ENCODE peak calls at places on chromosome 7, in eight cellular contexts. One of them, this sample, is unnamed.

GRCh38 chr7:103573479-103574058 is 127.6 kb upstream of the SLC26A5 start:
- DNase-seq in AG09309: peak
- DNase-seq in heart left ventricle: no peak
- DNase-seq in astrocyte of the spinal cord: peak
- DNase-seq in activated B cell treated with CpG ODN at 0.5 μM for 24 hours: no peak
- DNase-seq in NB4: peak
- DNase-seq in H9: no peak
- DNase-seq in kidney epithelial cell: peak
- DNase-seq in this sample: no peak

GRCh38 chr7:3518546-3518945 is 217.5 kb downstream of the SDK1 start:
- DNase-seq in AG09309: no peak
- DNase-seq in heart left ventricle: no peak
- DNase-seq in astrocyte of the spinal cord: no peak
- DNase-seq in activated B cell treated with CpG ODN at 0.5 μM for 24 hours: no peak
- DNase-seq in NB4: no peak
- DNase-seq in H9: no peak
- DNase-seq in kidney epithelial cell: no peak
- DNase-seq in this sample: no peak

GRCh38 chr7:36357054-36357453 is 32.6 kb upstream of the ANLN start:
- DNase-seq in AG09309: no peak
- DNase-seq in heart left ventricle: no peak
- DNase-seq in astrocyte of the spinal cord: no peak
- DNase-seq in activated B cell treated with CpG ODN at 0.5 μM for 24 hours: no peak
- DNase-seq in NB4: no peak
- DNase-seq in H9: no peak
- DNase-seq in kidney epithelial cell: no peak
- DNase-seq in this sample: no peak

GRCh38 chr7:90752051-90752450 is 155.9 kb downstream of the CDK14 start:
- DNase-seq in AG09309: no peak
- DNase-seq in heart left ventricle: no peak
- DNase-seq in astrocyte of the spinal cord: no peak
- DNase-seq in activated B cell treated with CpG ODN at 0.5 μM for 24 hours: no peak
- DNase-seq in NB4: no peak
- DNase-seq in H9: no peak
- DNase-seq in kidney epithelial cell: no peak
- DNase-seq in this sample: no peak

GRCh38 chr7:92306153-92306552 is 60.4 kb downstream of the ANKIB1 start:
- DNase-seq in AG09309: no peak
- DNase-seq in heart left ventricle: no peak
- DNase-seq in astrocyte of the spinal cord: peak
- DNase-seq in activated B cell treated with CpG ODN at 0.5 μM for 24 hours: no peak
- DNase-seq in NB4: no peak
- DNase-seq in H9: no peak
- DNase-seq in kidney epithelial cell: no peak
- DNase-seq in this sample: no peak

GRCh38 chr7:21675255-21675654 is 132.4 kb downstream of the DNAH11 start:
- DNase-seq in AG09309: no peak
- DNase-seq in heart left ventricle: no peak
- DNase-seq in astrocyte of the spinal cord: no peak
- DNase-seq in activated B cell treated with CpG ODN at 0.5 μM for 24 hours: no peak
- DNase-seq in NB4: no peak
- DNase-seq in H9: no peak
- DNase-seq in kidney epithelial cell: no peak
- DNase-seq in this sample: no peak

GRCh38 chr7:37536706-37537105 is 88.0 kb upstream of the ELMO1 start:
- DNase-seq in AG09309: no peak
- DNase-seq in heart left ventricle: no peak
- DNase-seq in astrocyte of the spinal cord: no peak
- DNase-seq in activated B cell treated with CpG ODN at 0.5 μM for 24 hours: no peak
- DNase-seq in NB4: no peak
- DNase-seq in H9: no peak
- DNase-seq in kidney epithelial cell: no peak
- DNase-seq in this sample: no peak

GRCh38 chr7:47661051-47661714 is 79.3 kb upstream of the TNS3 start:
- DNase-seq in AG09309: no peak
- DNase-seq in heart left ventricle: no peak
- DNase-seq in astrocyte of the spinal cord: no peak
- DNase-seq in activated B cell treated with CpG ODN at 0.5 μM for 24 hours: no peak
- DNase-seq in NB4: no peak
- DNase-seq in H9: no peak
- DNase-seq in kidney epithelial cell: no peak
- DNase-seq in this sample: no peak

GRCh38 chr7:150657526-150657925 is 25.3 kb upstream of the GIMAP6 start:
- DNase-seq in AG09309: no peak
- DNase-seq in heart left ventricle: no peak
- DNase-seq in astrocyte of the spinal cord: no peak
- DNase-seq in activated B cell treated with CpG ODN at 0.5 μM for 24 hours: no peak
- DNase-seq in NB4: no peak
- DNase-seq in H9: no peak
- DNase-seq in kidney epithelial cell: no peak
- DNase-seq in this sample: no peak

GRCh38 chr7:95493247-95493646 is 7.5 kb downstream of the ASB4 start:
- DNase-seq in AG09309: no peak
- DNase-seq in heart left ventricle: no peak
- DNase-seq in astrocyte of the spinal cord: peak
- DNase-seq in activated B cell treated with CpG ODN at 0.5 μM for 24 hours: no peak
- DNase-seq in NB4: no peak
- DNase-seq in H9: no peak
- DNase-seq in kidney epithelial cell: no peak
- DNase-seq in this sample: no peak

GRCh38 chr7:157250605-157251228 is 86.1 kb upstream of the DNAJB6 start:
- DNase-seq in AG09309: no peak
- DNase-seq in heart left ventricle: no peak
- DNase-seq in astrocyte of the spinal cord: peak
- DNase-seq in activated B cell treated with CpG ODN at 0.5 μM for 24 hours: no peak
- DNase-seq in NB4: peak
- DNase-seq in H9: peak
- DNase-seq in kidney epithelial cell: no peak
- DNase-seq in this sample: no peak

GRCh38 chr7:75010036-75010435 is 45.5 kb downstream of the CASTOR2 start:
- DNase-seq in AG09309: no peak
- DNase-seq in heart left ventricle: no peak
- DNase-seq in astrocyte of the spinal cord: no peak
- DNase-seq in activated B cell treated with CpG ODN at 0.5 μM for 24 hours: no peak
- DNase-seq in NB4: peak
- DNase-seq in H9: no peak
- DNase-seq in kidney epithelial cell: no peak
- DNase-seq in this sample: no peak

GRCh38 chr7:36129048-36129534 is 24.0 kb upstream of the EEPD1 start:
- DNase-seq in AG09309: no peak
- DNase-seq in heart left ventricle: peak
- DNase-seq in astrocyte of the spinal cord: no peak
- DNase-seq in activated B cell treated with CpG ODN at 0.5 μM for 24 hours: no peak
- DNase-seq in NB4: no peak
- DNase-seq in H9: no peak
- DNase-seq in kidney epithelial cell: no peak
- DNase-seq in this sample: no peak

GRCh38 chr7:108528183-108528712 is 2.3 kb upstream of the PNPLA8 start:
- DNase-seq in AG09309: no peak
- DNase-seq in heart left ventricle: no peak
- DNase-seq in astrocyte of the spinal cord: no peak
- DNase-seq in activated B cell treated with CpG ODN at 0.5 μM for 24 hours: no peak
- DNase-seq in NB4: no peak
- DNase-seq in H9: no peak
- DNase-seq in kidney epithelial cell: peak
- DNase-seq in this sample: no peak

GRCh38 chr7:155405399-155406318 is 52.3 kb upstream of the EN2 start:
- DNase-seq in AG09309: no peak
- DNase-seq in heart left ventricle: no peak
- DNase-seq in astrocyte of the spinal cord: no peak
- DNase-seq in activated B cell treated with CpG ODN at 0.5 μM for 24 hours: no peak
- DNase-seq in NB4: peak
- DNase-seq in H9: peak
- DNase-seq in kidney epithelial cell: no peak
- DNase-seq in this sample: no peak

GRCh38 chr7:32500922-32501341 is 5.6 kb downstream of the AVL9 start:
- DNase-seq in AG09309: no peak
- DNase-seq in heart left ventricle: no peak
- DNase-seq in astrocyte of the spinal cord: peak
- DNase-seq in activated B cell treated with CpG ODN at 0.5 μM for 24 hours: no peak
- DNase-seq in NB4: peak
- DNase-seq in H9: no peak
- DNase-seq in kidney epithelial cell: no peak
- DNase-seq in this sample: no peak

GRCh38 chr7:56046728-56047445 is 4.4 kb downstream of the PSPH start:
- DNase-seq in AG09309: peak
- DNase-seq in heart left ventricle: no peak
- DNase-seq in astrocyte of the spinal cord: peak
- DNase-seq in activated B cell treated with CpG ODN at 0.5 μM for 24 hours: no peak
- DNase-seq in NB4: no peak
- DNase-seq in H9: no peak
- DNase-seq in kidney epithelial cell: peak
- DNase-seq in this sample: no peak

GRCh38 chr7:130595986-130596385 is 72.6 kb downstream of the COPG2 start:
- DNase-seq in AG09309: no peak
- DNase-seq in heart left ventricle: peak
- DNase-seq in astrocyte of the spinal cord: peak
- DNase-seq in activated B cell treated with CpG ODN at 0.5 μM for 24 hours: no peak
- DNase-seq in NB4: no peak
- DNase-seq in H9: no peak
- DNase-seq in kidney epithelial cell: no peak
- DNase-seq in this sample: no peak

GRCh38 chr7:77315102-77315501 is 101.0 kb downstream of the GSAP start:
- DNase-seq in AG09309: no peak
- DNase-seq in heart left ventricle: no peak
- DNase-seq in astrocyte of the spinal cord: no peak
- DNase-seq in activated B cell treated with CpG ODN at 0.5 μM for 24 hours: no peak
- DNase-seq in NB4: no peak
- DNase-seq in H9: no peak
- DNase-seq in kidney epithelial cell: no peak
- DNase-seq in this sample: no peak

GRCh38 chr7:70647801-70648491 is 484.0 kb upstream of the GALNT17 start:
- DNase-seq in AG09309: no peak
- DNase-seq in heart left ventricle: no peak
- DNase-seq in astrocyte of the spinal cord: peak
- DNase-seq in activated B cell treated with CpG ODN at 0.5 μM for 24 hours: no peak
- DNase-seq in NB4: peak
- DNase-seq in H9: no peak
- DNase-seq in kidney epithelial cell: peak
- DNase-seq in this sample: no peak

GRCh38 chr7:150732786-150733733 is 4.2 kb upstream of the GIMAP5 start:
- DNase-seq in AG09309: no peak
- DNase-seq in heart left ventricle: no peak
- DNase-seq in astrocyte of the spinal cord: no peak
- DNase-seq in activated B cell treated with CpG ODN at 0.5 μM for 24 hours: no peak
- DNase-seq in NB4: no peak
- DNase-seq in H9: no peak
- DNase-seq in kidney epithelial cell: no peak
- DNase-seq in this sample: no peak

GRCh38 chr7:29606287-29606721 is 42.7 kb downstream of the PRR15 start:
- DNase-seq in AG09309: no peak
- DNase-seq in heart left ventricle: no peak
- DNase-seq in astrocyte of the spinal cord: peak
- DNase-seq in activated B cell treated with CpG ODN at 0.5 μM for 24 hours: no peak
- DNase-seq in NB4: no peak
- DNase-seq in H9: no peak
- DNase-seq in kidney epithelial cell: no peak
- DNase-seq in this sample: no peak

GRCh38 chr7:111853231-111853990 is 291.1 kb upstream of the IMMP2L start:
- DNase-seq in AG09309: no peak
- DNase-seq in heart left ventricle: no peak
- DNase-seq in astrocyte of the spinal cord: no peak
- DNase-seq in activated B cell treated with CpG ODN at 0.5 μM for 24 hours: no peak
- DNase-seq in NB4: peak
- DNase-seq in H9: peak
- DNase-seq in kidney epithelial cell: no peak
- DNase-seq in this sample: no peak

GRCh38 chr7:111852081-111852480 is 289.8 kb upstream of the IMMP2L start:
- DNase-seq in AG09309: no peak
- DNase-seq in heart left ventricle: no peak
- DNase-seq in astrocyte of the spinal cord: no peak
- DNase-seq in activated B cell treated with CpG ODN at 0.5 μM for 24 hours: no peak
- DNase-seq in NB4: no peak
- DNase-seq in H9: no peak
- DNase-seq in kidney epithelial cell: no peak
- DNase-seq in this sample: no peak

GRCh38 chr7:111858331-111858730 is 296.0 kb upstream of the IMMP2L start:
- DNase-seq in AG09309: no peak
- DNase-seq in heart left ventricle: no peak
- DNase-seq in astrocyte of the spinal cord: no peak
- DNase-seq in activated B cell treated with CpG ODN at 0.5 μM for 24 hours: no peak
- DNase-seq in NB4: no peak
- DNase-seq in H9: no peak
- DNase-seq in kidney epithelial cell: no peak
- DNase-seq in this sample: no peak

GRCh38 chr7:111855161-111855841 is 293.0 kb upstream of the IMMP2L start:
- DNase-seq in AG09309: peak
- DNase-seq in heart left ventricle: no peak
- DNase-seq in astrocyte of the spinal cord: peak
- DNase-seq in activated B cell treated with CpG ODN at 0.5 μM for 24 hours: no peak
- DNase-seq in NB4: peak
- DNase-seq in H9: peak
- DNase-seq in kidney epithelial cell: peak
- DNase-seq in this sample: no peak

GRCh38 chr7:111855842-111856227 is 293.5 kb upstream of the IMMP2L start:
- DNase-seq in AG09309: no peak
- DNase-seq in heart left ventricle: no peak
- DNase-seq in astrocyte of the spinal cord: peak
- DNase-seq in activated B cell treated with CpG ODN at 0.5 μM for 24 hours: no peak
- DNase-seq in NB4: peak
- DNase-seq in H9: no peak
- DNase-seq in kidney epithelial cell: no peak
- DNase-seq in this sample: no peak
- TF ChIP-seq CTCF in AG09309: peak
- TF ChIP-seq CTCF in heart left ventricle: no peak
- TF ChIP-seq CTCF in astrocyte of the spinal cord: peak
- TF ChIP-seq CTCF in activated B cell treated with CpG ODN at 0.5 μM for 24 hours: no peak
- TF ChIP-seq CTCF in NB4: peak
- TF ChIP-seq CTCF in H9: peak
- TF ChIP-seq CTCF in kidney epithelial cell: peak
- TF ChIP-seq CTCF in this sample: peak

GRCh38 chr7:39971924-39972323 is 21.9 kb downstream of the CDK13 start:
- DNase-seq in AG09309: no peak
- DNase-seq in heart left ventricle: no peak
- DNase-seq in astrocyte of the spinal cord: no peak
- DNase-seq in activated B cell treated with CpG ODN at 0.5 μM for 24 hours: no peak
- DNase-seq in NB4: no peak
- DNase-seq in H9: no peak
- DNase-seq in kidney epithelial cell: no peak
- DNase-seq in this sample: no peak
- TF ChIP-seq CTCF in AG09309: no peak
- TF ChIP-seq CTCF in heart left ventricle: no peak
- TF ChIP-seq CTCF in astrocyte of the spinal cord: no peak
- TF ChIP-seq CTCF in activated B cell treated with CpG ODN at 0.5 μM for 24 hours: no peak
- TF ChIP-seq CTCF in NB4: no peak
- TF ChIP-seq CTCF in H9: no peak
- TF ChIP-seq CTCF in kidney epithelial cell: no peak
- TF ChIP-seq CTCF in this sample: no peak

GRCh38 chr7:85931919-85932318 is 711.8 kb upstream of the GRM3 start:
- DNase-seq in AG09309: no peak
- DNase-seq in heart left ventricle: no peak
- DNase-seq in astrocyte of the spinal cord: no peak
- DNase-seq in activated B cell treated with CpG ODN at 0.5 μM for 24 hours: no peak
- DNase-seq in NB4: no peak
- DNase-seq in H9: no peak
- DNase-seq in kidney epithelial cell: no peak
- DNase-seq in this sample: no peak
- TF ChIP-seq CTCF in AG09309: no peak
- TF ChIP-seq CTCF in heart left ventricle: no peak
- TF ChIP-seq CTCF in astrocyte of the spinal cord: no peak
- TF ChIP-seq CTCF in activated B cell treated with CpG ODN at 0.5 μM for 24 hours: no peak
- TF ChIP-seq CTCF in NB4: no peak
- TF ChIP-seq CTCF in H9: no peak
- TF ChIP-seq CTCF in kidney epithelial cell: no peak
- TF ChIP-seq CTCF in this sample: no peak

GRCh38 chr7:139109188-139109982 is at the start of gene ZC3HAV1:
- DNase-seq in AG09309: peak
- DNase-seq in heart left ventricle: peak
- DNase-seq in astrocyte of the spinal cord: peak
- DNase-seq in activated B cell treated with CpG ODN at 0.5 μM for 24 hours: peak
- DNase-seq in NB4: peak
- DNase-seq in H9: peak
- DNase-seq in kidney epithelial cell: peak
- DNase-seq in this sample: peak
- TF ChIP-seq CTCF in AG09309: peak
- TF ChIP-seq CTCF in heart left ventricle: no peak
- TF ChIP-seq CTCF in astrocyte of the spinal cord: no peak
- TF ChIP-seq CTCF in activated B cell treated with CpG ODN at 0.5 μM for 24 hours: no peak
- TF ChIP-seq CTCF in NB4: no peak
- TF ChIP-seq CTCF in H9: peak
- TF ChIP-seq CTCF in kidney epithelial cell: no peak
- TF ChIP-seq CTCF in this sample: no peak